ENCODE peak calls at places on chromosomes 1 and 21, in eight cellular contexts. One of them, this sample, is unnamed.

GRCh38 chr1:68175621-68176398 is 56.5 kb downstream of the WLS start:
- DNase-seq in fibroblast of lung: peak; percentile 55
- DNase-seq in iris pigment epithelial cell: peak; percentile 69
- DNase-seq in activated CD8-positive, alpha-beta memory T cell treated with anti-CD3 and anti-CD28 coated beads for 1 hour: no peak
- DNase-seq in lung microvascular endothelial cell: peak; percentile 96
- DNase-seq in adipocyte: peak; percentile 37
- DNase-seq in choroid plexus epithelial cell: peak; percentile 72
- DNase-seq in CD8-positive, alpha-beta T cell: no peak
- DNase-seq in this sample: no peak

GRCh38 chr21:39429445-39429844 is 16.1 kb downstream of the LCA5L start:
- DNase-seq in adipocyte: no peak
- DNase-seq in activated CD8-positive, alpha-beta memory T cell treated with anti-CD3 and anti-CD28 coated beads for 1 hour: no peak
- DNase-seq in fibroblast of lung: no peak
- DNase-seq in lung microvascular endothelial cell: no peak
- DNase-seq in iris pigment epithelial cell: peak; percentile 10
- DNase-seq in CD8-positive, alpha-beta T cell: no peak
- DNase-seq in choroid plexus epithelial cell: peak; percentile 14
- DNase-seq in this sample: no peak

GRCh38 chr21:43768868-43769167 is 7.3 kb downstream of the CSTB start:
- DNase-seq in lung microvascular endothelial cell: no peak
- DNase-seq in iris pigment epithelial cell: no peak
- DNase-seq in CD8-positive, alpha-beta T cell: no peak
- DNase-seq in adipocyte: no peak
- DNase-seq in activated CD8-positive, alpha-beta memory T cell treated with anti-CD3 and anti-CD28 coated beads for 1 hour: no peak
- DNase-seq in choroid plexus epithelial cell: peak; percentile 42
- DNase-seq in fibroblast of lung: no peak
- DNase-seq in this sample: no peak

GRCh38 chr1:242428403-242429190 is 95.9 kb downstream of the PLD5 start:
- DNase-seq in fibroblast of lung: no peak
- DNase-seq in activated CD8-positive, alpha-beta memory T cell treated with anti-CD3 and anti-CD28 coated beads for 1 hour: no peak
- DNase-seq in iris pigment epithelial cell: no peak
- DNase-seq in adipocyte: no peak
- DNase-seq in CD8-positive, alpha-beta T cell: no peak
- DNase-seq in lung microvascular endothelial cell: no peak
- DNase-seq in choroid plexus epithelial cell: no peak
- DNase-seq in this sample: no peak

GRCh38 chr1:107110346-107110745 is 30.5 kb upstream of the NTNG1 start:
- DNase-seq in choroid plexus epithelial cell: no peak
- DNase-seq in activated CD8-positive, alpha-beta memory T cell treated with anti-CD3 and anti-CD28 coated beads for 1 hour: no peak
- DNase-seq in adipocyte: peak; percentile 36
- DNase-seq in iris pigment epithelial cell: no peak
- DNase-seq in CD8-positive, alpha-beta T cell: no peak
- DNase-seq in fibroblast of lung: peak; percentile 53
- DNase-seq in lung microvascular endothelial cell: no peak
- DNase-seq in this sample: no peak

GRCh38 chr1:57316291-57316690 is 107.6 kb downstream of the DAB1 start:
- DNase-seq in CD8-positive, alpha-beta T cell: no peak
- DNase-seq in activated CD8-positive, alpha-beta memory T cell treated with anti-CD3 and anti-CD28 coated beads for 1 hour: no peak
- DNase-seq in iris pigment epithelial cell: no peak
- DNase-seq in choroid plexus epithelial cell: no peak
- DNase-seq in adipocyte: no peak
- DNase-seq in lung microvascular endothelial cell: no peak
- DNase-seq in fibroblast of lung: no peak
- DNase-seq in this sample: no peak

GRCh38 chr1:243921113-243921512 is 71.1 kb upstream of the AKT3 start:
- DNase-seq in lung microvascular endothelial cell: no peak
- DNase-seq in iris pigment epithelial cell: no peak
- DNase-seq in activated CD8-positive, alpha-beta memory T cell treated with anti-CD3 and anti-CD28 coated beads for 1 hour: no peak
- DNase-seq in choroid plexus epithelial cell: no peak
- DNase-seq in fibroblast of lung: no peak
- DNase-seq in adipocyte: no peak
- DNase-seq in CD8-positive, alpha-beta T cell: no peak
- DNase-seq in this sample: no peak

GRCh38 chr1:80961464-80962190 is 839.1 kb upstream of the ADGRL2 start:
- DNase-seq in fibroblast of lung: no peak
- DNase-seq in choroid plexus epithelial cell: no peak
- DNase-seq in iris pigment epithelial cell: peak; percentile 0
- DNase-seq in adipocyte: no peak
- DNase-seq in activated CD8-positive, alpha-beta memory T cell treated with anti-CD3 and anti-CD28 coated beads for 1 hour: no peak
- DNase-seq in lung microvascular endothelial cell: no peak
- DNase-seq in CD8-positive, alpha-beta T cell: no peak
- DNase-seq in this sample: no peak

GRCh38 chr1:62437273-62437945 is 560 bp downstream of the USP1 start:
- DNase-seq in CD8-positive, alpha-beta T cell: peak; percentile 51
- DNase-seq in fibroblast of lung: peak; percentile 23
- DNase-seq in iris pigment epithelial cell: peak; percentile 31
- DNase-seq in lung microvascular endothelial cell: peak; percentile 31
- DNase-seq in adipocyte: peak; percentile 63
- DNase-seq in choroid plexus epithelial cell: peak; percentile 27
- DNase-seq in activated CD8-positive, alpha-beta memory T cell treated with anti-CD3 and anti-CD28 coated beads for 1 hour: peak; percentile 21
- DNase-seq in this sample: peak; percentile 62

GRCh38 chr1:16142383-16142995 is 13.4 kb downstream of the EPHA2 start:
- DNase-seq in fibroblast of lung: no peak
- DNase-seq in iris pigment epithelial cell: no peak
- DNase-seq in CD8-positive, alpha-beta T cell: no peak
- DNase-seq in choroid plexus epithelial cell: no peak
- DNase-seq in activated CD8-positive, alpha-beta memory T cell treated with anti-CD3 and anti-CD28 coated beads for 1 hour: no peak
- DNase-seq in lung microvascular endothelial cell: no peak
- DNase-seq in adipocyte: no peak
- DNase-seq in this sample: no peak

GRCh38 chr1:234699795-234700665 is 90.1 kb upstream of the IRF2BP2 start:
- DNase-seq in adipocyte: peak; percentile 38
- DNase-seq in choroid plexus epithelial cell: peak; percentile 61
- DNase-seq in iris pigment epithelial cell: peak; percentile 71
- DNase-seq in CD8-positive, alpha-beta T cell: no peak
- DNase-seq in fibroblast of lung: peak; percentile 60
- DNase-seq in lung microvascular endothelial cell: peak; percentile 84
- DNase-seq in activated CD8-positive, alpha-beta memory T cell treated with anti-CD3 and anti-CD28 coated beads for 1 hour: no peak
- DNase-seq in this sample: no peak

GRCh38 chr1:14983277-14983676 is 170.3 kb upstream of the TMEM51 start:
- DNase-seq in lung microvascular endothelial cell: no peak
- DNase-seq in choroid plexus epithelial cell: no peak
- DNase-seq in activated CD8-positive, alpha-beta memory T cell treated with anti-CD3 and anti-CD28 coated beads for 1 hour: no peak
- DNase-seq in CD8-positive, alpha-beta T cell: no peak
- DNase-seq in fibroblast of lung: no peak
- DNase-seq in adipocyte: no peak
- DNase-seq in iris pigment epithelial cell: no peak
- DNase-seq in this sample: no peak

GRCh38 chr1:57206038-57206437 is 217.8 kb downstream of the DAB1 start:
- DNase-seq in CD8-positive, alpha-beta T cell: no peak
- DNase-seq in lung microvascular endothelial cell: no peak
- DNase-seq in adipocyte: no peak
- DNase-seq in choroid plexus epithelial cell: no peak
- DNase-seq in fibroblast of lung: no peak
- DNase-seq in iris pigment epithelial cell: no peak
- DNase-seq in activated CD8-positive, alpha-beta memory T cell treated with anti-CD3 and anti-CD28 coated beads for 1 hour: no peak
- DNase-seq in this sample: no peak

GRCh38 chr1:201089621-201090020 is 22.6 kb downstream of the CACNA1S start:
- DNase-seq in adipocyte: no peak
- DNase-seq in CD8-positive, alpha-beta T cell: no peak
- DNase-seq in fibroblast of lung: no peak
- DNase-seq in choroid plexus epithelial cell: no peak
- DNase-seq in activated CD8-positive, alpha-beta memory T cell treated with anti-CD3 and anti-CD28 coated beads for 1 hour: no peak
- DNase-seq in lung microvascular endothelial cell: no peak
- DNase-seq in iris pigment epithelial cell: no peak
- DNase-seq in this sample: no peak

GRCh38 chr1:67853704-67854103 is 20.4 kb upstream of the GNG12 start:
- DNase-seq in CD8-positive, alpha-beta T cell: no peak
- DNase-seq in adipocyte: peak; percentile 85
- DNase-seq in choroid plexus epithelial cell: peak; percentile 97
- DNase-seq in lung microvascular endothelial cell: peak; percentile 91
- DNase-seq in activated CD8-positive, alpha-beta memory T cell treated with anti-CD3 and anti-CD28 coated beads for 1 hour: no peak
- DNase-seq in fibroblast of lung: peak; percentile 82
- DNase-seq in iris pigment epithelial cell: peak; percentile 87
- DNase-seq in this sample: no peak

GRCh38 chr1:172135076-172135672 is 285.3 kb upstream of the C1orf105 start:
- DNase-seq in adipocyte: peak; percentile 40
- DNase-seq in lung microvascular endothelial cell: peak; percentile 25
- DNase-seq in choroid plexus epithelial cell: peak; percentile 30
- DNase-seq in fibroblast of lung: no peak
- DNase-seq in activated CD8-positive, alpha-beta memory T cell treated with anti-CD3 and anti-CD28 coated beads for 1 hour: no peak
- DNase-seq in CD8-positive, alpha-beta T cell: peak; percentile 25
- DNase-seq in iris pigment epithelial cell: no peak
- DNase-seq in this sample: no peak

GRCh38 chr1:211493133-211493864 is 1.3 kb upstream of the RD3 start:
- DNase-seq in adipocyte: no peak
- DNase-seq in fibroblast of lung: no peak
- DNase-seq in lung microvascular endothelial cell: no peak
- DNase-seq in CD8-positive, alpha-beta T cell: no peak
- DNase-seq in activated CD8-positive, alpha-beta memory T cell treated with anti-CD3 and anti-CD28 coated beads for 1 hour: no peak
- DNase-seq in iris pigment epithelial cell: no peak
- DNase-seq in choroid plexus epithelial cell: no peak
- DNase-seq in this sample: no peak

GRCh38 chr21:44455524-44456206 is 355 bp downstream of the LRRC3 start:
- DNase-seq in lung microvascular endothelial cell: peak; percentile 53
- DNase-seq in activated CD8-positive, alpha-beta memory T cell treated with anti-CD3 and anti-CD28 coated beads for 1 hour: peak; percentile 4
- DNase-seq in fibroblast of lung: peak; percentile 20
- DNase-seq in adipocyte: peak; percentile 48
- DNase-seq in choroid plexus epithelial cell: peak; percentile 11
- DNase-seq in iris pigment epithelial cell: peak; percentile 27
- DNase-seq in CD8-positive, alpha-beta T cell: no peak
- DNase-seq in this sample: no peak

GRCh38 chr1:206050655-206051235 is 2.2 kb upstream of the RHEX start:
- DNase-seq in CD8-positive, alpha-beta T cell: peak; percentile 30
- DNase-seq in iris pigment epithelial cell: peak; percentile 32
- DNase-seq in activated CD8-positive, alpha-beta memory T cell treated with anti-CD3 and anti-CD28 coated beads for 1 hour: peak; percentile 5
- DNase-seq in choroid plexus epithelial cell: peak; percentile 28
- DNase-seq in adipocyte: no peak
- DNase-seq in fibroblast of lung: no peak
- DNase-seq in lung microvascular endothelial cell: no peak
- DNase-seq in this sample: peak; percentile 69

GRCh38 chr1:151282883-151283725 is 1.0 kb downstream of the ZNF687 start:
- DNase-seq in adipocyte: peak; percentile 36
- DNase-seq in activated CD8-positive, alpha-beta memory T cell treated with anti-CD3 and anti-CD28 coated beads for 1 hour: no peak
- DNase-seq in choroid plexus epithelial cell: no peak
- DNase-seq in CD8-positive, alpha-beta T cell: peak; percentile 41
- DNase-seq in lung microvascular endothelial cell: peak; percentile 45
- DNase-seq in iris pigment epithelial cell: peak; percentile 29
- DNase-seq in fibroblast of lung: no peak
- DNase-seq in this sample: no peak

GRCh38 chr21:45551816-45552695 is 9.8 kb upstream of the SLC19A1 start:
- DNase-seq in adipocyte: no peak
- DNase-seq in fibroblast of lung: no peak
- DNase-seq in lung microvascular endothelial cell: no peak
- DNase-seq in iris pigment epithelial cell: no peak
- DNase-seq in choroid plexus epithelial cell: no peak
- DNase-seq in activated CD8-positive, alpha-beta memory T cell treated with anti-CD3 and anti-CD28 coated beads for 1 hour: no peak
- DNase-seq in CD8-positive, alpha-beta T cell: peak; percentile 10
- DNase-seq in this sample: peak; percentile 48

GRCh38 chr1:108504447-108504846 is 54.3 kb downstream of the NBPF6 start:
- DNase-seq in CD8-positive, alpha-beta T cell: no peak
- DNase-seq in lung microvascular endothelial cell: no peak
- DNase-seq in iris pigment epithelial cell: no peak
- DNase-seq in choroid plexus epithelial cell: no peak
- DNase-seq in activated CD8-positive, alpha-beta memory T cell treated with anti-CD3 and anti-CD28 coated beads for 1 hour: no peak
- DNase-seq in fibroblast of lung: no peak
- DNase-seq in adipocyte: no peak
- DNase-seq in this sample: no peak

GRCh38 chr1:232613752-232614381 is 16.1 kb downstream of the SIPA1L2 start:
- DNase-seq in adipocyte: peak; percentile 41
- DNase-seq in lung microvascular endothelial cell: no peak
- DNase-seq in CD8-positive, alpha-beta T cell: no peak
- DNase-seq in choroid plexus epithelial cell: peak; percentile 95
- DNase-seq in activated CD8-positive, alpha-beta memory T cell treated with anti-CD3 and anti-CD28 coated beads for 1 hour: no peak
- DNase-seq in iris pigment epithelial cell: peak; percentile 85
- DNase-seq in fibroblast of lung: peak; percentile 97
- DNase-seq in this sample: no peak

GRCh38 chr1:31955917-31956736 is 18.0 kb upstream of the PTP4A2 start:
- DNase-seq in activated CD8-positive, alpha-beta memory T cell treated with anti-CD3 and anti-CD28 coated beads for 1 hour: peak; percentile 54
- DNase-seq in iris pigment epithelial cell: peak; percentile 100
- DNase-seq in choroid plexus epithelial cell: peak; percentile 100
- DNase-seq in CD8-positive, alpha-beta T cell: peak; percentile 78
- DNase-seq in lung microvascular endothelial cell: peak; percentile 38
- DNase-seq in fibroblast of lung: peak; percentile 100
- DNase-seq in adipocyte: peak; percentile 99
- DNase-seq in this sample: peak; percentile 95

GRCh38 chr1:158564608-158565007 is 5.8 kb downstream of the OR6P1 start:
- DNase-seq in fibroblast of lung: no peak
- DNase-seq in CD8-positive, alpha-beta T cell: no peak
- DNase-seq in iris pigment epithelial cell: no peak
- DNase-seq in activated CD8-positive, alpha-beta memory T cell treated with anti-CD3 and anti-CD28 coated beads for 1 hour: no peak
- DNase-seq in adipocyte: no peak
- DNase-seq in choroid plexus epithelial cell: no peak
- DNase-seq in lung microvascular endothelial cell: no peak
- DNase-seq in this sample: no peak

GRCh38 chr1:74161494-74161893 is 36.5 kb downstream of the LRRIQ3 start:
- DNase-seq in iris pigment epithelial cell: peak; percentile 1
- DNase-seq in choroid plexus epithelial cell: no peak
- DNase-seq in fibroblast of lung: peak; percentile 9
- DNase-seq in activated CD8-positive, alpha-beta memory T cell treated with anti-CD3 and anti-CD28 coated beads for 1 hour: no peak
- DNase-seq in lung microvascular endothelial cell: no peak
- DNase-seq in CD8-positive, alpha-beta T cell: no peak
- DNase-seq in adipocyte: peak; percentile 50
- DNase-seq in this sample: no peak

GRCh38 chr21:33473344-33473743 is 6.4 kb downstream of the TMEM50B start:
- DNase-seq in CD8-positive, alpha-beta T cell: no peak
- DNase-seq in adipocyte: no peak
- DNase-seq in fibroblast of lung: no peak
- DNase-seq in iris pigment epithelial cell: no peak
- DNase-seq in choroid plexus epithelial cell: no peak
- DNase-seq in activated CD8-positive, alpha-beta memory T cell treated with anti-CD3 and anti-CD28 coated beads for 1 hour: no peak
- DNase-seq in lung microvascular endothelial cell: no peak
- DNase-seq in this sample: no peak

GRCh38 chr21:14120091-14120734 is 90.5 kb downstream of the LIPI start:
- DNase-seq in CD8-positive, alpha-beta T cell: no peak
- DNase-seq in lung microvascular endothelial cell: peak; percentile 1
- DNase-seq in fibroblast of lung: no peak
- DNase-seq in iris pigment epithelial cell: peak; percentile 29
- DNase-seq in activated CD8-positive, alpha-beta memory T cell treated with anti-CD3 and anti-CD28 coated beads for 1 hour: no peak
- DNase-seq in choroid plexus epithelial cell: peak; percentile 43
- DNase-seq in adipocyte: peak; percentile 22
- DNase-seq in this sample: no peak

This sample was measured in natural killer cell treated with Interleukin-12 subunit alpha and Interleukin-12 subunit beta and Interleukin-15 and Interleukin-18, amount 100 ng/mL, for 72 hours.